ENCODE peak calls at places on chromosomes 4 and X, in eight cellular contexts. S is Panc1; L is fibroblast of lung; I is CD8-positive, alpha-beta T cell; F is cardiac fibroblast; Y is A549; H is astrocyte of the spinal cord; U is epithelial cell of proximal tubule. V is an unnamed sample.

GRCh38 chr4:39205000-39205399 is 22.7 kb downstream of the WDR19 start:
- DNase-seq in S (no peak), L (no peak), I (no peak), F (peak; percentile 19), Y (no peak), H (no peak), U (no peak), V (no peak)

GRCh38 chrX:137194164-137194563 is 160.4 kb upstream of the GPR101 start:
- DNase-seq in S (peak; percentile 20), L (peak; percentile 27), I (no peak), F (peak; percentile 1), Y (peak; percentile 5), H (peak; percentile 27), U (peak; percentile 2), V (peak; percentile 6)

GRCh38 chr4:43394976-43395375 is 502.5 kb downstream of the GRXCR1 start:
- DNase-seq in S (no peak), L (peak; percentile 29), I (no peak), F (peak; percentile 6), Y (no peak), H (peak; percentile 31), U (no peak), V (no peak)

GRCh38 chr4:151921371-151921770 is 160.6 kb upstream of the GATB start:
- DNase-seq in S (no peak), L (no peak), I (no peak), F (peak; percentile 60), Y (no peak), H (peak; percentile 27), U (no peak), V (no peak)

GRCh38 chr4:142406917-142407501 is 439.1 kb downstream of the INPP4B start:
- DNase-seq in S (no peak), L (no peak), I (no peak), F (peak; percentile 4), Y (no peak), H (no peak), U (no peak), V (no peak)

GRCh38 chrX:39935414-39936064 is 162.2 kb downstream of the BCOR start:
- DNase-seq in S (no peak), L (no peak), I (no peak), F (no peak), Y (no peak), H (peak; percentile 50), U (no peak), V (no peak)

GRCh38 chr4:113169368-113169767 is 119.9 kb downstream of the ANK2 start:
- DNase-seq in S (no peak), L (no peak), I (no peak), F (no peak), Y (no peak), H (no peak), U (no peak), V (no peak)

GRCh38 chrX:47483310-47484268 is 567 bp upstream of the ZNF41 start:
- DNase-seq in S (no peak), L (peak; percentile 33), I (no peak), F (peak; percentile 49), Y (no peak), H (peak; percentile 28), U (no peak), V (no peak)

GRCh38 chr4:38275331-38275821 is 315.2 kb downstream of the PTTG2 start:
- DNase-seq in S (no peak), L (no peak), I (no peak), F (no peak), Y (no peak), H (no peak), U (no peak), V (no peak)

GRCh38 chr4:7408166-7408565 is 26.6 kb downstream of the PSAPL1 start:
- DNase-seq in S (no peak), L (no peak), I (no peak), F (no peak), Y (no peak), H (no peak), U (no peak), V (no peak)

GRCh38 chr4:100981447-100982204 is 365.7 kb downstream of the PPP3CA start:
- DNase-seq in S (no peak), L (peak; percentile 58), I (no peak), F (peak; percentile 65), Y (no peak), H (peak; percentile 54), U (no peak), V (no peak)

GRCh38 chr4:84847978-84848377 is 118.5 kb downstream of the WDFY3 start:
- DNase-seq in S (no peak), L (no peak), I (no peak), F (no peak), Y (no peak), H (no peak), U (no peak), V (no peak)

GRCh38 chrX:33457102-33457501 is 245.8 kb upstream of the DMD start:
- DNase-seq in S (no peak), L (no peak), I (no peak), F (no peak), Y (no peak), H (no peak), U (no peak), V (no peak)

GRCh38 chr4:56705870-56706400 is 24.8 kb upstream of the HOPX start:
- DNase-seq in S (no peak), L (no peak), I (no peak), F (no peak), Y (no peak), H (no peak), U (no peak), V (no peak)

GRCh38 chr4:15963568-15963967 is 593 bp upstream of the FGFBP2 start:
- DNase-seq in S (no peak), L (no peak), I (peak; percentile 39), F (no peak), Y (no peak), H (no peak), U (no peak), V (peak; percentile 68)

GRCh38 chr4:165312506-165312905 is 15.0 kb upstream of the MSMO1 start:
- DNase-seq in S (no peak), L (peak; percentile 89), I (no peak), F (peak; percentile 60), Y (no peak), H (peak; percentile 24), U (no peak), V (no peak)

GRCh38 chr4:80362578-80363181 is 27.1 kb downstream of the CFAP299 start:
- DNase-seq in S (no peak), L (peak; percentile 58), I (peak; percentile 38), F (peak; percentile 55), Y (no peak), H (peak; percentile 55), U (no peak), V (peak; percentile 30)

DNA sequence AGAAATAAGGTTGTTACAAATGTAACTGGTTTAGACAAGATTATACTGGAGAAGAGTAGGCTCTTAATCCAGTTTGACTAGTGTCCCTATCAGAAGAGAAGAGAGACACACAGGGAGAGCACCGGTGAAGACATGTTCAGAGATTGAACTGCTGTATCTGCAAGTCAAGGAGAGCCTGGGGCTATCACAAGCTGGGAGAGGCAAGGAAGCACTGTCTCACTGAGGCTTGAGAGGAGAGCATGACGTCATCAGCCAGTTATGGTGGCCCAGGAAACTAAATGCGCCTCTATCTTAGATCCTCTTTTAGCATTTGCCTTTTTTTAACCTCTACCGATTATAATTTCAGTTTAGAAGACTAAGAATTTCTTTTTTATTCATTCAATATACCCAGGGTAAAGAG is 583.4 kb downstream of the TRAM1L1 start:
- DNase-seq in S (no peak), L (no peak), I (no peak), F (no peak), Y (no peak), H (no peak), U (no peak), V (no peak)
- TF ChIP-seq CTCF in S (no peak), L (no peak), I (no peak), F (no peak), Y (no peak), H (no peak), U (no peak), V (no peak)

GRCh38 chr4:90121961-90122748 is 5.0 kb upstream of the CCSER1 start:
- DNase-seq in S (no peak), L (no peak), I (no peak), F (no peak), Y (no peak), H (peak; percentile 42), U (no peak), V (no peak)

GRCh38 chr4:90120815-90121214 is 6.4 kb upstream of the CCSER1 start:
- DNase-seq in S (no peak), L (no peak), I (no peak), F (no peak), Y (no peak), H (no peak), U (no peak), V (no peak)

GRCh38 chr4:90118547-90119211 is 8.5 kb upstream of the CCSER1 start:
- DNase-seq in S (no peak), L (no peak), I (no peak), F (no peak), Y (no peak), H (no peak), U (no peak), V (peak; percentile 12)

DNA sequence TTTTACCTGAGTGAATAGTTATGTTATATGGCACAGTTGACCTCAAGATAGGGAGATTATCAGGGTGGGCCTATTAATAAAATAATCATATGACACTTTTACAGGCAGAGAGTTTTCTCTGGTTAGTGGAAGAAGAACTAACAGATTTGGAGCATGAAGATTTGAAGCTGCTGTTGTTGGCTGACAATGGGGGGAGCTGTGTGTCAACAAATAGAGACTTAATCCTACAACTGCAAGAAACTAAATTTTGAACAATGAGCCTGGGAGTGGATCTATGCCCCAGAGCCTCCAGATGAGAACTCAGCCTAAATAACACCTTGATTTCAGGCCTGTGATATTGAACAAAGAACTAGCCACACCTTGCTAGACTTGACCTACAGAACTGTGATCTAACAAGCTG is 7.2 kb upstream of the CCSER1 start:
- DNase-seq in S (no peak), L (no peak), I (no peak), F (no peak), Y (no peak), H (no peak), U (no peak), V (no peak)
- TF ChIP-seq CTCF in S (peak; percentile 9), L (no peak), I (no peak), F (no peak), Y (no peak), H (no peak), U (peak; percentile 32), V (peak; percentile 25)

DNA sequence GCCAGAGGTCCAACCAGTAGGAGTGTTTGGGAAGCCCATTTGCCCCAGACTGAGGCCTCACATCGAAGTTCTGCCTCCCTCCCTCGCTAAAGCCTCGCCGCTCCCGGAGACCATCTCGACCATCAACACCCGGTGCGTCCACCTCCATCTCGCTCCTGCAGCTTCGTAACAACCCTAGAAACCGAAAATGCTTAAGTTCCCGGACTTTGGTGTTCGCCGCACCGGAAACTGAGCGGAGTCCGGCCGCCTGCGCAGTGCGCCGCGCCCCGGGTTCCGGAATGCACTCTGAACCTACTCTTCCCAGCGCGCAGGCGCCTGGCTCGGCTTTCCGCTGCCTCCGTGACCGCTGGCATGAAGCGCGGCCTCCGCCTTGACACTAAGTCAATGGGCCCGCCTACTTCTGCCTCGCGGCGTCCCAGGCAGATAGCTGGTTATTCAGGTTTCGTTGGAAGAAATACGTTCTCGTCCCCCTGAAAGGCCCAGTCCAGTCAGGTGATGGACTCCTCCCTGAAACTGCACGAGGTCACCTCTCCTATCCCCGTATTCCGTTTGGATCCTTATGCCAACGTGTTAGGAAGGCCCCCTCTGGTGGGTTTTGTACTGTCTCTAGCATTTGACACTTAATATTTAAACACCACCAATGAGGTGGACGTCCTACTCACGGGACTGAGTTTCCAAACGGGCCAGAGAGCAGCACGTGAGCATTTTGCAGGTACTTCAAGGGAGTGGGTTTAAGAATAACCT is 21.4 kb downstream of the FABP2 start:
- DNase-seq in S (peak; percentile 67), L (peak; percentile 91), I (peak; percentile 87), F (peak; percentile 94), Y (peak; percentile 66), H (peak; percentile 93), U (peak; percentile 61), V (peak; percentile 93)
- TF ChIP-seq CTCF in S (no peak), L (peak; percentile 23), I (no peak), F (no peak), Y (peak; percentile 10), H (no peak), U (peak; percentile 32), V (no peak)

GRCh38 chr4:123319639-123320038 is 77.0 kb upstream of the SPRY1 start:
- DNase-seq in S (no peak), L (no peak), I (no peak), F (no peak), Y (no peak), H (no peak), U (no peak), V (no peak)
- TF ChIP-seq CTCF in S (no peak), L (no peak), I (no peak), F (no peak), Y (no peak), H (no peak), U (no peak), V (no peak)